ENCODE peak calls at places on chromosomes 11 and 22, in ten cellular contexts. One of them, this sample, is unnamed.

GRCh38 chr11:101049123-101049522 is 80.5 kb downstream of the PGR start:
- DNase-seq in left ventricle myocardium superior: no peak
- DNase-seq in iPS-NIHi11: no peak
- DNase-seq in HAP-1: peak; percentile 24
- DNase-seq in heart left ventricle: no peak
- DNase-seq in cardiac fibroblast: no peak
- DNase-seq in CD8-positive, alpha-beta memory T cell: no peak
- DNase-seq in NCI-H2171: no peak
- DNase-seq in iris pigment epithelial cell: no peak
- DNase-seq in H4: peak; percentile 54
- DNase-seq in this sample: no peak

GRCh38 chr11:36501236-36501635 is 8.8 kb downstream of the TRAF6 start:
- DNase-seq in heart left ventricle: no peak
- DNase-seq in NCI-H2171: no peak
- DNase-seq in HAP-1: no peak
- DNase-seq in CD8-positive, alpha-beta memory T cell: no peak
- DNase-seq in left ventricle myocardium superior: peak; percentile 30
- DNase-seq in H4: no peak
- DNase-seq in iris pigment epithelial cell: no peak
- DNase-seq in cardiac fibroblast: no peak
- DNase-seq in iPS-NIHi11: no peak
- DNase-seq in this sample: no peak

GRCh38 chr11:126992065-126992803 is 8.3 kb downstream of the KIRREL3 start:
- DNase-seq in cardiac fibroblast: peak; percentile 75
- DNase-seq in iPS-NIHi11: no peak
- DNase-seq in HAP-1: no peak
- DNase-seq in H4: peak; percentile 38
- DNase-seq in heart left ventricle: no peak
- DNase-seq in NCI-H2171: no peak
- DNase-seq in iris pigment epithelial cell: peak; percentile 39
- DNase-seq in left ventricle myocardium superior: no peak
- DNase-seq in CD8-positive, alpha-beta memory T cell: no peak
- DNase-seq in this sample: peak; percentile 88

GRCh38 chr11:126474888-126475626 is 119.6 kb downstream of the ST3GAL4 start:
- DNase-seq in H4: no peak
- DNase-seq in iPS-NIHi11: no peak
- DNase-seq in iris pigment epithelial cell: no peak
- DNase-seq in HAP-1: no peak
- DNase-seq in NCI-H2171: no peak
- DNase-seq in CD8-positive, alpha-beta memory T cell: no peak
- DNase-seq in heart left ventricle: no peak
- DNase-seq in left ventricle myocardium superior: peak; percentile 40
- DNase-seq in cardiac fibroblast: peak; percentile 8
- DNase-seq in this sample: no peak

GRCh38 chr11:1863352-1864215 is 10.7 kb downstream of the LSP1 start:
- DNase-seq in left ventricle myocardium superior: peak; percentile 92
- DNase-seq in iPS-NIHi11: peak; percentile 91
- DNase-seq in heart left ventricle: peak; percentile 93
- DNase-seq in H4: peak; percentile 93
- DNase-seq in HAP-1: peak; percentile 73
- DNase-seq in cardiac fibroblast: peak; percentile 91
- DNase-seq in iris pigment epithelial cell: peak; percentile 86
- DNase-seq in NCI-H2171: no peak
- DNase-seq in CD8-positive, alpha-beta memory T cell: no peak
- DNase-seq in this sample: peak; percentile 90

GRCh38 chr11:2777396-2777795 is 77.6 kb upstream of the KCNQ1OT1 start:
- DNase-seq in cardiac fibroblast: peak; percentile 17
- DNase-seq in iris pigment epithelial cell: no peak
- DNase-seq in left ventricle myocardium superior: peak; percentile 25
- DNase-seq in CD8-positive, alpha-beta memory T cell: peak; percentile 40
- DNase-seq in iPS-NIHi11: peak; percentile 32
- DNase-seq in NCI-H2171: no peak
- DNase-seq in H4: no peak
- DNase-seq in HAP-1: no peak
- DNase-seq in heart left ventricle: peak; percentile 21
- DNase-seq in this sample: peak; percentile 7

GRCh38 chr11:119788911-119789560 is 60.0 kb upstream of the NECTIN1 start:
- DNase-seq in left ventricle myocardium superior: no peak
- DNase-seq in iris pigment epithelial cell: no peak
- DNase-seq in HAP-1: no peak
- DNase-seq in heart left ventricle: no peak
- DNase-seq in cardiac fibroblast: no peak
- DNase-seq in iPS-NIHi11: peak; percentile 31
- DNase-seq in CD8-positive, alpha-beta memory T cell: peak; percentile 33
- DNase-seq in NCI-H2171: no peak
- DNase-seq in H4: no peak
- DNase-seq in this sample: no peak

GRCh38 chr11:68135161-68135560 is 14.0 kb upstream of the CHKA start:
- DNase-seq in CD8-positive, alpha-beta memory T cell: peak; percentile 8
- DNase-seq in left ventricle myocardium superior: no peak
- DNase-seq in cardiac fibroblast: no peak
- DNase-seq in HAP-1: no peak
- DNase-seq in heart left ventricle: no peak
- DNase-seq in H4: no peak
- DNase-seq in iris pigment epithelial cell: no peak
- DNase-seq in NCI-H2171: no peak
- DNase-seq in iPS-NIHi11: no peak
- DNase-seq in this sample: no peak

GRCh38 chr11:61494341-61495038 is 14.1 kb upstream of the LRRC10B start:
- DNase-seq in iPS-NIHi11: no peak
- DNase-seq in H4: peak; percentile 40
- DNase-seq in HAP-1: no peak
- DNase-seq in cardiac fibroblast: no peak
- DNase-seq in left ventricle myocardium superior: peak; percentile 63
- DNase-seq in CD8-positive, alpha-beta memory T cell: no peak
- DNase-seq in heart left ventricle: peak; percentile 73
- DNase-seq in NCI-H2171: no peak
- DNase-seq in iris pigment epithelial cell: no peak
- DNase-seq in this sample: no peak

GRCh38 chr22:20919718-20920117 is 2.5 kb downstream of the CRKL start:
- DNase-seq in iris pigment epithelial cell: peak; percentile 17
- DNase-seq in H4: no peak
- DNase-seq in iPS-NIHi11: no peak
- DNase-seq in heart left ventricle: no peak
- DNase-seq in CD8-positive, alpha-beta memory T cell: no peak
- DNase-seq in NCI-H2171: no peak
- DNase-seq in HAP-1: peak; percentile 56
- DNase-seq in cardiac fibroblast: no peak
- DNase-seq in left ventricle myocardium superior: no peak
- DNase-seq in this sample: no peak